ENCODE peak calls at places on chromosome 22, in eight cellular contexts. Z, A, O, R, M, Y, H and J are unnamed samples.

GRCh38 chr22:45942787-45943493 is 34.0 kb downstream of the WNT7B start:
- DNase-seq in Z (no peak), A (no peak), O (no peak), R (no peak), M (no peak), Y (no peak), H (no peak), J (no peak)

GRCh38 chr22:32918741-32919140 is 117.2 kb downstream of the TIMP3 start:
- DNase-seq in Z (no peak), A (no peak), O (no peak), R (no peak), M (no peak), Y (no peak), H (no peak), J (no peak)

GRCh38 chr22:39563571-39564428 is 6.8 kb upstream of the CACNA1I start:
- DNase-seq in Z (no peak), A (no peak), O (no peak), R (no peak), M (no peak), Y (no peak), H (no peak), J (no peak)

GRCh38 chr22:44814266-44815098 is 62.1 kb downstream of the ARHGAP8 start:
- DNase-seq in Z (no peak), A (no peak), O (no peak), R (no peak), M (no peak), Y (no peak), H (no peak), J (no peak)

GRCh38 chr22:23151827-23152226 is 6.5 kb downstream of the RAB36 start:
- DNase-seq in Z (no peak), A (no peak), O (no peak), R (no peak), M (no peak), Y (no peak), H (no peak), J (no peak)

GRCh38 chr22:39220450-39220849 is 24.3 kb downstream of the PDGFB start:
- DNase-seq in Z (no peak), A (no peak), O (no peak), R (no peak), M (no peak), Y (no peak), H (no peak), J (no peak)

GRCh38 chr22:46471901-46472721 is 65.3 kb downstream of the CELSR1 start:
- DNase-seq in Z (no peak), A (no peak), O (no peak), R (no peak), M (no peak), Y (no peak), H (no peak), J (no peak)

GRCh38 chr22:48960576-48960975 is 867.1 kb downstream of the BRD1 start:
- DNase-seq in Z (no peak), A (no peak), O (no peak), R (no peak), M (no peak), Y (no peak), H (no peak), J (peak; percentile 24)

GRCh38 chr22:50035976-50036375 is 22.1 kb downstream of the TTLL8 start:
- DNase-seq in Z (no peak), A (no peak), O (no peak), R (no peak), M (no peak), Y (no peak), H (no peak), J (no peak)

GRCh38 chr22:22423681-22424080 is 84.9 kb downstream of the ZNF280B start:
- DNase-seq in Z (no peak), A (no peak), O (no peak), R (no peak), M (no peak), Y (no peak), H (no peak), J (no peak)

GRCh38 chr22:35380013-35380412 is 883 bp upstream of the HMOX1 start:
- DNase-seq in Z (no peak), A (no peak), O (no peak), R (no peak), M (no peak), Y (no peak), H (no peak), J (no peak)

GRCh38 chr22:46031066-46031465 is 54.1 kb upstream of the WNT7B start:
- DNase-seq in Z (no peak), A (no peak), O (no peak), R (no peak), M (no peak), Y (no peak), H (no peak), J (peak; percentile 8)

GRCh38 chr22:38437416-38437815 is 17.6 kb downstream of the KCNJ4 start:
- DNase-seq in Z (no peak), A (no peak), O (no peak), R (no peak), M (no peak), Y (no peak), H (no peak), J (no peak)

GRCh38 chr22:24810043-24810749 is 4.2 kb downstream of the SGSM1 start:
- DNase-seq in Z (no peak), A (no peak), O (no peak), R (peak; percentile 55), M (no peak), Y (no peak), H (no peak), J (peak; percentile 90)

GRCh38 chr22:46515208-46516111 is 22.0 kb downstream of the CELSR1 start:
- DNase-seq in Z (no peak), A (peak; percentile 72), O (no peak), R (no peak), M (no peak), Y (no peak), H (no peak), J (no peak)

GRCh38 chr22:50713008-50713385 is 25.0 kb upstream of the ACR start:
- DNase-seq in Z (no peak), A (no peak), O (no peak), R (no peak), M (no peak), Y (no peak), H (no peak), J (no peak)

GRCh38 chr22:38835888-38836301 is 7.9 kb downstream of the NPTXR start:
- DNase-seq in Z (no peak), A (no peak), O (no peak), R (no peak), M (no peak), Y (no peak), H (no peak), J (no peak)

GRCh38 chr22:25774575-25775026 is 32.6 kb downstream of the MYO18B start:
- DNase-seq in Z (no peak), A (no peak), O (peak; percentile 22), R (peak; percentile 16), M (no peak), Y (no peak), H (no peak), J (no peak)

GRCh38 chr22:30227438-30228228 is 18.9 kb downstream of the LIF start:
- DNase-seq in Z (no peak), A (no peak), O (no peak), R (no peak), M (no peak), Y (no peak), H (no peak), J (no peak)

GRCh38 chr22:32735516-32735915 is 66.0 kb upstream of the TIMP3 start:
- DNase-seq in Z (no peak), A (no peak), O (no peak), R (no peak), M (no peak), Y (no peak), H (no peak), J (no peak)

GRCh38 chr22:50506611-50507420 is 686 bp downstream of the LMF2 start:
- DNase-seq in Z (no peak), A (no peak), O (no peak), R (no peak), M (no peak), Y (no peak), H (no peak), J (no peak)